ENCODE peak calls at places on chromosomes 13 and 19, in four cellular contexts. One of them, this sample, is unnamed.

GRCh38 chr13:91722267-91722884 is 324.0 kb downstream of the GPC5 start:
- DNase-seq in fibroblast of villous mesenchyme: peak; percentile 11
- DNase-seq in H9: no peak
- DNase-seq in cardiac fibroblast: peak; percentile 31
- DNase-seq in this sample: peak; percentile 2

GRCh38 chr19:42024622-42025111 is 30.6 kb upstream of the ATP1A3 start:
- DNase-seq in cardiac fibroblast: peak; percentile 8
- DNase-seq in fibroblast of villous mesenchyme: peak; percentile 60
- DNase-seq in H9: no peak
- DNase-seq in this sample: peak; percentile 67

GRCh38 chr19:53951436-53951835 is 11.3 kb upstream of the CACNG8 start:
- DNase-seq in fibroblast of villous mesenchyme: no peak
- DNase-seq in H9: no peak
- DNase-seq in cardiac fibroblast: no peak
- DNase-seq in this sample: no peak

GRCh38 chr13:113964251-113964995 is 9.5 kb downstream of the C13orf46 start:
- DNase-seq in fibroblast of villous mesenchyme: no peak
- DNase-seq in H9: no peak
- DNase-seq in cardiac fibroblast: no peak
- DNase-seq in this sample: no peak

GRCh38 chr13:23067129-23067528 is 113.7 kb upstream of the SGCG start:
- DNase-seq in H9: no peak
- DNase-seq in fibroblast of villous mesenchyme: no peak
- DNase-seq in cardiac fibroblast: no peak
- DNase-seq in this sample: no peak

GRCh38 chr13:31797154-31797775 is 57.9 kb downstream of the RXFP2 start:
- DNase-seq in fibroblast of villous mesenchyme: peak; percentile 54
- DNase-seq in H9: no peak
- DNase-seq in cardiac fibroblast: peak; percentile 70
- DNase-seq in this sample: peak; percentile 49

GRCh38 chr19:11699931-11700794 is 38.6 kb downstream of the ZNF823 start:
- DNase-seq in H9: no peak
- DNase-seq in cardiac fibroblast: peak; percentile 62
- DNase-seq in fibroblast of villous mesenchyme: peak; percentile 44
- DNase-seq in this sample: peak; percentile 41

GRCh38 chr13:30796833-30797601 is 61.7 kb downstream of the ALOX5AP start:
- DNase-seq in fibroblast of villous mesenchyme: no peak
- DNase-seq in H9: no peak
- DNase-seq in cardiac fibroblast: peak; percentile 25
- DNase-seq in this sample: no peak

GRCh38 chr13:19984430-19985218 is 26.1 kb downstream of the ZMYM2 start:
- DNase-seq in H9: no peak
- DNase-seq in fibroblast of villous mesenchyme: peak; percentile 58
- DNase-seq in cardiac fibroblast: peak; percentile 68
- DNase-seq in this sample: peak; percentile 46

GRCh38 chr19:35905178-35905727 is 2.8 kb downstream of the TYROBP start:
- DNase-seq in H9: no peak
- DNase-seq in fibroblast of villous mesenchyme: no peak
- DNase-seq in cardiac fibroblast: no peak
- DNase-seq in this sample: no peak

GRCh38 chr19:40217921-40218890 is at the start of gene TTC9B:
- DNase-seq in cardiac fibroblast: no peak
- DNase-seq in fibroblast of villous mesenchyme: no peak
- DNase-seq in H9: peak; percentile 81
- DNase-seq in this sample: no peak

GRCh38 chr19:4288091-4288777 is 9.2 kb downstream of the SHD start:
- DNase-seq in H9: peak; percentile 78
- DNase-seq in cardiac fibroblast: no peak
- DNase-seq in fibroblast of villous mesenchyme: no peak
- DNase-seq in this sample: no peak

GRCh38 chr19:38734426-38735256 is 9.6 kb downstream of the CAPN12 start:
- DNase-seq in H9: peak; percentile 39
- DNase-seq in fibroblast of villous mesenchyme: no peak
- DNase-seq in cardiac fibroblast: no peak
- DNase-seq in this sample: peak; percentile 31

GRCh38 chr13:109971745-109972090 is 185.3 kb upstream of the IRS2 start:
- DNase-seq in fibroblast of villous mesenchyme: peak; percentile 23
- DNase-seq in H9: no peak
- DNase-seq in cardiac fibroblast: peak; percentile 3
- DNase-seq in this sample: no peak

GRCh38 chr13:43325636-43326035 is 302.2 kb downstream of the DNAJC15 start:
- DNase-seq in cardiac fibroblast: no peak
- DNase-seq in H9: no peak
- DNase-seq in fibroblast of villous mesenchyme: no peak
- DNase-seq in this sample: no peak

GRCh38 chr13:82797876-82798275 is 1084.4 kb downstream of the SLITRK1 start:
- DNase-seq in cardiac fibroblast: no peak
- DNase-seq in fibroblast of villous mesenchyme: no peak
- DNase-seq in H9: no peak
- DNase-seq in this sample: no peak

GRCh38 chr13:24263652-24264051 is 45.7 kb upstream of the C1QTNF9 start:
- DNase-seq in cardiac fibroblast: peak; percentile 27
- DNase-seq in H9: no peak
- DNase-seq in fibroblast of villous mesenchyme: peak; percentile 84
- DNase-seq in this sample: no peak

DNA sequence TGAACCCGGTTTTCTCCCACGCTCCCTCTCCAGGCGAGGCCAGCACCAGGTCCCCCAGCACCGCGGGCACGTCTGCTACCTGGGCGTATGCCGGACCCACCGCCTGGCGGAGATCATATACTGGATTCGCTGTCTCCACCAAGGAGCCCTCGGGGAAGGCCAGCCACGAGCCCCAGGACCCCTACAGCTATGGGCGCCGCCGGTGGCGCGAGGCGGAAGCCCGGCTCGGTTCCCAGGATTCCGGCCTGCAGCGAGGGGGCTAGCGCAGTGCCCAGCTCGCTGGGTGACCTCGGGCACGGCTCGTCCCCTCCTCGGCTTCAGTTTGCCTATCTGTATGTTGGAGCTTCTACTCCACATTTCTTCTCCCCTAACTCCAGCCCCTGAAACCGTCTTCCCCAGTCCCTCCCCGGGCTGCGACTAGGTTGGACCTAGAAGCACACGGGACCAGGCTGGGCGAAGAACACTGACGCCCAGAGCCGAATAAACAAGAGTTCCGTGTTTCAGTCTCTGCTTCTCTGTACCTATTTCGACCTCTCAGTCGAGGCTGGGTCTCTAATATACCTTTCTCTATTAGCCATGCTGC is 752 bp upstream of the CPT1C start:
- DNase-seq in cardiac fibroblast: no peak
- DNase-seq in H9: no peak
- DNase-seq in fibroblast of villous mesenchyme: no peak
- DNase-seq in this sample: no peak
- TF ChIP-seq CTCF in cardiac fibroblast: no peak
- TF ChIP-seq CTCF in H9: no peak
- TF ChIP-seq CTCF in fibroblast of villous mesenchyme: peak; percentile 2
- TF ChIP-seq CTCF in this sample: peak; percentile 46

DNA sequence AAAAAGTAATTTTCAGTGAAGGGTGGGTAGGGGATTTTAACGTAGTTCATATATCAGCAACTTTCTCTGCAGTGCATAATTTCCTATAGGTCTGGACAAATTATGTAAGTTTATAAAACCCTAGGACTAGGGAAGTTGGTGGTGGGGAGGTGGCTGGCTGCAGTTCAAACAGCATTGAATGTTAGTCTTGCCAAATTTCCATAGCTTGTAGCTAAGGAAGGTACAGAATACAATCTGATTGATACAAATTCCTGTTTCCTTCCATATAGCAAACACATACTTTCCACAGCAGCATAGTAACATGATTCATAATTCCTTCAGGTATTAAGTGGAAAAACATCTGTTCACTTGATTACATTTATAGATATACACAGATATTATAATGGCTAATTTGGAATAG is 233.3 kb upstream of the CSNK1A1L start:
- DNase-seq in fibroblast of villous mesenchyme: no peak
- DNase-seq in cardiac fibroblast: no peak
- DNase-seq in H9: no peak
- DNase-seq in this sample: no peak
- TF ChIP-seq CTCF in fibroblast of villous mesenchyme: no peak
- TF ChIP-seq CTCF in cardiac fibroblast: no peak
- TF ChIP-seq CTCF in H9: no peak
- TF ChIP-seq CTCF in this sample: no peak

DNA sequence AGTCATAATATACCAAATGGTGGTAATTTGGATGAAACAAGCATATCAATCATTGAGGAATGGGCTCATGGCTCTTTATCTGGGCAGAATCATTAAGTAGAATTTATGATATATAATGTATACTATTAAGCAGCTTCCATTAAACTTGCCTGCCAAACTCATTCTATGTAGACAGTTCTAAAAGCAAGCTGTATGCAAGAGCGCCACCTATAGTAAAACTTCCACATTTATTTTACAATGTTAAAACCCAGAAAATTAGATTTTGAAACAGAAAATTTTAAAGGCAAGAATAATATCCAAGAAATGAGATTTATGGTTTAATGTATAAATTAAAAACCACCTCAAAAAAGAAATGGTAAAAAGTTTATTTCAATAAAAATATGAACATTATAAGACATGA is 161.5 kb downstream of the MZT1 start:
- DNase-seq in fibroblast of villous mesenchyme: peak; percentile 19
- DNase-seq in H9: no peak
- DNase-seq in cardiac fibroblast: peak; percentile 42
- DNase-seq in this sample: peak; percentile 10
- TF ChIP-seq CTCF in fibroblast of villous mesenchyme: peak; percentile 59
- TF ChIP-seq CTCF in H9: peak; percentile 83
- TF ChIP-seq CTCF in cardiac fibroblast: peak; percentile 51
- TF ChIP-seq CTCF in this sample: peak; percentile 80

GRCh38 chr19:34213283-34213682 is 41.0 kb downstream of the LSM14A start:
- DNase-seq in H9: no peak
- DNase-seq in cardiac fibroblast: no peak
- DNase-seq in fibroblast of villous mesenchyme: no peak
- DNase-seq in this sample: no peak

GRCh38 chr19:34215006-34215665 is 39.2 kb upstream of the GARRE1 start:
- DNase-seq in cardiac fibroblast: no peak
- DNase-seq in fibroblast of villous mesenchyme: no peak
- DNase-seq in H9: no peak
- DNase-seq in this sample: no peak

GRCh38 chr19:34214040-34214439 is 40.3 kb upstream of the GARRE1 start:
- DNase-seq in cardiac fibroblast: no peak
- DNase-seq in H9: no peak
- DNase-seq in fibroblast of villous mesenchyme: no peak
- DNase-seq in this sample: no peak

GRCh38 chr19:34208485-34208884 is 36.2 kb downstream of the LSM14A start:
- DNase-seq in cardiac fibroblast: no peak
- DNase-seq in H9: no peak
- DNase-seq in fibroblast of villous mesenchyme: no peak
- DNase-seq in this sample: no peak

GRCh38 chr19:34209726-34210125 is 37.4 kb downstream of the LSM14A start:
- DNase-seq in H9: no peak
- DNase-seq in cardiac fibroblast: no peak
- DNase-seq in fibroblast of villous mesenchyme: peak; percentile 10
- DNase-seq in this sample: no peak
- TF ChIP-seq CTCF in H9: no peak
- TF ChIP-seq CTCF in cardiac fibroblast: no peak
- TF ChIP-seq CTCF in fibroblast of villous mesenchyme: no peak
- TF ChIP-seq CTCF in this sample: no peak

GRCh38 chr19:45693168-45693788 is 812 bp downstream of the QPCTL start:
- DNase-seq in fibroblast of villous mesenchyme: peak; percentile 69
- DNase-seq in cardiac fibroblast: peak; percentile 74
- DNase-seq in H9: peak; percentile 83
- DNase-seq in this sample: peak; percentile 58

GRCh38 chr19:45687599-45687998 is 4.2 kb downstream of the SNRPD2 start:
- DNase-seq in cardiac fibroblast: no peak
- DNase-seq in fibroblast of villous mesenchyme: no peak
- DNase-seq in H9: no peak
- DNase-seq in this sample: no peak

GRCh38 chr19:45692187-45693111 is at the start of gene QPCTL:
- DNase-seq in cardiac fibroblast: peak; percentile 100
- DNase-seq in H9: peak; percentile 99
- DNase-seq in fibroblast of villous mesenchyme: peak; percentile 100
- DNase-seq in this sample: peak; percentile 100

GRCh38 chr19:45691516-45692186 is at the start of gene SNRPD2:
- DNase-seq in fibroblast of villous mesenchyme: peak; percentile 97
- DNase-seq in cardiac fibroblast: peak; percentile 97
- DNase-seq in H9: peak; percentile 95
- DNase-seq in this sample: peak; percentile 95
- TF ChIP-seq CTCF in fibroblast of villous mesenchyme: no peak
- TF ChIP-seq CTCF in cardiac fibroblast: no peak
- TF ChIP-seq CTCF in H9: no peak
- TF ChIP-seq CTCF in this sample: peak; percentile 57

This sample was measured in HFFc6.